ENCODE peak calls at places on chromosomes 5 and 9, in five cellular contexts. A, D, H, S and L are unnamed samples.

GRCh38 chr9:69671291-69671903 is 774 bp downstream of the APBA1 start:
- DNase-seq in S (peak; percentile 58), A (peak; percentile 25), H (peak; percentile 24), D (no peak), L (no peak)

GRCh38 chr9:126733005-126733404 is 71.8 kb upstream of the ZBTB43 start:
- DNase-seq in S (no peak), H (no peak), A (no peak), D (no peak), L (no peak)

GRCh38 chr5:124843596-124843899 is 97.1 kb upstream of the ZNF608 start:
- DNase-seq in D (no peak), A (no peak), H (no peak), S (no peak), L (no peak)

GRCh38 chr5:38433160-38433861 is 123.1 kb downstream of the LIFR start:
- DNase-seq in H (no peak), A (peak; percentile 55), S (no peak), D (no peak), L (no peak)

GRCh38 chr9:127263244-127263643 is 1.3 kb upstream of the GARNL3 start:
- DNase-seq in S (no peak), A (no peak), H (no peak), D (no peak), L (no peak)

GRCh38 chr5:165138261-165138660 is 1632.8 kb downstream of the MAT2B start:
- DNase-seq in S (no peak), A (no peak), D (no peak), H (no peak), L (no peak)

GRCh38 chr9:38619556-38620447 is 594 bp downstream of the ANKRD18A start:
- DNase-seq in S (no peak), A (no peak), D (no peak), H (no peak), L (no peak)

GRCh38 chr5:116575635-116576042 is 1.0 kb upstream of the SEMA6A start:
- DNase-seq in H (no peak), A (peak; percentile 52), D (no peak), S (no peak), L (no peak)

GRCh38 chr5:154202379-154203260 is 12.1 kb downstream of the GALNT10 start:
- DNase-seq in H (no peak), A (no peak), S (no peak), D (peak; percentile 64), L (peak; percentile 53)

GRCh38 chr5:88380332-88380731 is 111.7 kb upstream of the TMEM161B start:
- DNase-seq in A (no peak), H (no peak), S (no peak), D (no peak), L (no peak)

GRCh38 chr9:107983191-107983603 is 493.6 kb upstream of the KLF4 start:
- DNase-seq in S (no peak), D (no peak), H (no peak), A (no peak), L (no peak)

GRCh38 chr5:30804739-30805313 is 388.7 kb upstream of the CDH6 start:
- DNase-seq in S (no peak), D (no peak), A (no peak), H (no peak), L (no peak)

GRCh38 chr9:35105571-35106342 is 2.8 kb upstream of the STOML2 start:
- DNase-seq in H (no peak), A (no peak), D (no peak), S (no peak), L (no peak)

GRCh38 chr9:125039544-125039943 is 98.7 kb upstream of the GOLGA1 start:
- DNase-seq in S (no peak), D (no peak), H (no peak), A (no peak), L (no peak)

GRCh38 chr5:132782101-132782500 is 5.1 kb upstream of the SEPTIN8 start:
- DNase-seq in H (no peak), A (no peak), S (no peak), D (no peak), L (no peak)

GRCh38 chr9:97474373-97474925 is 27.0 kb upstream of the TMOD1 start:
- DNase-seq in H (no peak), S (no peak), A (no peak), D (no peak), L (no peak)

GRCh38 chr9:136316896-136317676 is 10.3 kb upstream of the GPSM1 start:
- DNase-seq in D (no peak), H (no peak), S (no peak), A (no peak), L (no peak)

GRCh38 chr5:62582198-62582597 is 3.6 kb downstream of the LRRC70 start:
- DNase-seq in S (no peak), A (no peak), D (no peak), H (no peak), L (no peak)

GRCh38 chr9:129995409-129996160 is 47.4 kb downstream of the FNBP1 start:
- DNase-seq in H (no peak), A (no peak), S (no peak), D (peak; percentile 40), L (no peak)

GRCh38 chr5:138639326-138639725 is 64.1 kb upstream of the HSPA9 start:
- DNase-seq in S (no peak), H (no peak), A (peak; percentile 29), D (no peak), L (no peak)

GRCh38 chr9:120904061-120904998 is 22.3 kb downstream of the TRAF1 start:
- DNase-seq in D (no peak), H (no peak), S (no peak), A (no peak), L (no peak)

GRCh38 chr5:149611327-149611726 is 30.0 kb downstream of the ARHGEF37 start:
- DNase-seq in S (no peak), A (peak; percentile 42), D (no peak), H (no peak), L (no peak)

GRCh38 chr9:118595719-118596305 is 773.4 kb downstream of the BRINP1 start:
- DNase-seq in D (no peak), S (no peak), H (no peak), A (no peak), L (no peak)

GRCh38 chr5:142192799-142193428 is 84.3 kb downstream of the NDFIP1 start:
- DNase-seq in S (no peak), D (no peak), A (no peak), H (no peak), L (no peak)

GRCh38 chr9:95132406-95133350 is 184.8 kb downstream of the FANCC start:
- DNase-seq in S (no peak), D (no peak), H (no peak), A (no peak), L (no peak)

GRCh38 chr5:98031926-98032325 is 741.5 kb upstream of the RGMB start:
- DNase-seq in A (no peak), D (no peak), H (no peak), S (no peak), L (no peak)

GRCh38 chr5:154465169-154465568 is 12.9 kb downstream of the HAND1 start:
- DNase-seq in S (no peak), A (no peak), D (no peak), H (no peak), L (no peak)

GRCh38 chr9:138120072-138120471 is 242.5 kb downstream of the CACNA1B start:
- DNase-seq in H (no peak), D (no peak), A (no peak), S (no peak), L (no peak)

GRCh38 chr9:1460143-1460769 is 410.1 kb downstream of the DMRT2 start:
- DNase-seq in A (no peak), H (no peak), D (no peak), S (no peak), L (no peak)

GRCh38 chr5:168314735-168315411 is 23.4 kb downstream of the WWC1 start:
- DNase-seq in D (no peak), A (no peak), H (no peak), S (no peak), L (peak; percentile 93)

GRCh38 chr9:137580209-137580957 is 1.7 kb upstream of the DPH7 start:
- DNase-seq in H (no peak), D (no peak), S (no peak), A (no peak), L (no peak)

GRCh38 chr9:88922091-88922490 is 69.2 kb upstream of the S1PR3 start:
- DNase-seq in D (no peak), H (no peak), S (no peak), A (no peak), L (no peak)
- H3K4me1 ChIP-seq in D (no peaks in the 10 kb centered on the region), H (no peaks in the 10 kb centered on the region), S (no peaks in the 10 kb centered on the region), A (no peaks in the 10 kb centered on the region), L (no peaks in the 10 kb centered on the region)

GRCh38 chr5:137374110-137374853 is 124.8 kb downstream of the SPOCK1 start:
- DNase-seq in D (no peak), S (no peak), H (no peak), A (no peak), L (no peak)

GRCh38 chr5:137381546-137381945 is 117.6 kb downstream of the SPOCK1 start:
- DNase-seq in A (no peak), S (no peak), H (no peak), D (no peak), L (no peak)

GRCh38 chr5:137372386-137373160 is 126.6 kb downstream of the SPOCK1 start:
- DNase-seq in H (no peak), A (no peak), D (no peak), S (no peak), L (no peak)

GRCh38 chr5:137370511-137371071 is 128.5 kb downstream of the SPOCK1 start:
- DNase-seq in D (no peak), H (no peak), A (no peak), S (no peak), L (no peak)

DNA sequence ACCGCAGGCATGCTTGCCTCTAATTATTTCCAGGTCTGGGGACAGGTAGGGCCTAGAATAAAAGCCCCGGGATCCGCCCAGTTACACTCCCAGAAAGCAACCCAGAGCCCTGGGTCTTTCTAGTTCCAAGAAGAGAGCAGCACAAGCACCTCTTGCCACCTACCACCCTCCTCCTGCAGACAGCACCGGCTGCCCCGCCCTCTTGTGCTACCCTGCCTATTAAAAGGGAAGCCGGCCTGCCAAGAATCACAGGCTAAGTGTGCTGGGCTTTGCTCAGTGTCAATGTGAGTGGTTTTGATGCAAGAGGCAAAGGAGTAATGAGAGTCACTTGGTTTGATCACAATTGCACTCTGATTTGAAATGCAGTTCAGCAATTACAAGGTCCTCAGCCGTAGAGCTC is 123.0 kb downstream of the SPOCK1 start:
- DNase-seq in A (no peak), H (no peak), D (no peak), S (no peak), L (no peak)
- TF ChIP-seq EP300 in A (no peak), H (no peak), D (no peak), S (no peak), L (no peak)

GRCh38 chr5:64768358-64769312 is at the start of the genes CWC27 and SREK1IP1:
- DNase-seq in A (peak; percentile 75), H (peak; percentile 74), S (peak; percentile 85), D (peak; percentile 65), L (peak; percentile 83)
- TF ChIP-seq POLR2A in A (peak; percentile 53), H (peak; percentile 13), S (peak; percentile 47), D (peak; percentile 88), L (no peak)

GRCh38 chr9:98977246-98977681 is 33.6 kb downstream of the COL15A1 start:
- DNase-seq in H (no peak), A (no peak), D (no peak), S (no peak), L (no peak)

GRCh38 chr9:98978231-98978681 is 34.5 kb downstream of the COL15A1 start:
- DNase-seq in H (no peak), A (no peak), S (no peak), D (no peak), L (no peak)

GRCh38 chr9:98975838-98976237 is 32.1 kb downstream of the COL15A1 start:
- DNase-seq in D (no peak), H (no peak), A (no peak), S (no peak), L (no peak)

GRCh38 chr9:98980291-98980690 is 36.6 kb downstream of the COL15A1 start:
- DNase-seq in H (no peak), A (no peak), D (no peak), S (no peak), L (no peak)

GRCh38 chr9:98977813-98978212 is 34.1 kb downstream of the COL15A1 start:
- DNase-seq in D (no peak), S (no peak), A (no peak), H (no peak), L (no peak)
- H3K4me1 ChIP-seq in D (peaks cover 21% of the 10 kb centered on the region), S (peaks cover 35% of the 10 kb centered on the region), A (peaks cover 3% of the 10 kb centered on the region), H (peaks cover 26% of the 10 kb centered on the region), L (peaks cover 13% of the 10 kb centered on the region)